ENCODE peak calls at places on chromosomes 12 and 14, in eight cellular contexts. G is endothelial cell of umbilical vein, J is vagina, L is suprapubic skin, C is HCT116, H is breast epithelium, Q is prostate gland, U is stomach. I is an unnamed sample. For H3K4me1, the result is how much of the 10 kb centered on the place peaks cover.

GRCh38 chr14:32022938-32023466 is 54.1 kb upstream of the ARHGAP5 start:
- DNase-seq in U (no peak), J (no peak), L (no peak), H (no peak), G (no peak), C (no peak), Q (peak), I (no peak)

GRCh38 chr12:70849265-70849960 is 71.1 kb downstream of the PTPRR start:
- DNase-seq in U (no peak), H (no peak), C (peak), J (no peak), G (peak), Q (no peak), L (no peak), I (no peak)

GRCh38 chr14:69323266-69323966 is 63.5 kb downstream of the GALNT16 start:
- DNase-seq in C (no peak), U (no peak), J (no peak), L (peak), G (no peak), Q (no peak), H (no peak), I (peak)

GRCh38 chr12:12508612-12509011 is 54.1 kb downstream of the DUSP16 start:
- DNase-seq in H (no peak), J (no peak), U (no peak), G (no peak), C (no peak), L (no peak), Q (no peak), I (no peak)

GRCh38 chr12:21774358-21775129 is at the start of gene KCNJ8:
- DNase-seq in H (no peak), Q (peak), J (no peak), U (peak), L (no peak), G (no peak), C (no peak), I (peak)

GRCh38 chr14:39043352-39043943 is 59.6 kb downstream of the SEC23A start:
- DNase-seq in H (no peak), U (no peak), C (no peak), J (no peak), L (no peak), G (no peak), Q (no peak), I (no peak)

GRCh38 chr14:59028476-59029202 is 159.8 kb upstream of the DAAM1 start:
- DNase-seq in U (peak), H (no peak), Q (peak), J (no peak), G (peak), C (peak), L (no peak), I (peak)

GRCh38 chr14:82412545-82412944 is 878.9 kb upstream of the SEL1L start:
- DNase-seq in Q (no peak), G (no peak), U (no peak), J (no peak), H (no peak), L (no peak), C (no peak), I (no peak)

GRCh38 chr12:91877022-91877421 is 268.6 kb downstream of the BTG1 start:
- DNase-seq in L (no peak), C (no peak), H (peak), Q (peak), J (no peak), G (peak), U (peak), I (peak)

GRCh38 chr14:97713023-97713422 is 915.8 kb downstream of the VRK1 start:
- DNase-seq in C (peak), J (peak), U (no peak), H (no peak), L (no peak), G (no peak), Q (no peak), I (no peak)

GRCh38 chr12:111406474-111407370 is 999 bp downstream of the SH2B3 start:
- DNase-seq in U (no peak), Q (no peak), G (no peak), C (no peak), L (no peak), J (no peak), H (no peak), I (peak)

GRCh38 chr14:65423986-65424385 is 11.5 kb downstream of the FUT8 start:
- DNase-seq in C (no peak), G (no peak), H (no peak), J (no peak), L (no peak), U (no peak), Q (no peak), I (no peak)

GRCh38 chr12:96194572-96194889 is 356 bp downstream of the ELK3 start:
- DNase-seq in C (no peak), G (no peak), Q (no peak), J (no peak), L (no peak), H (no peak), U (no peak), I (no peak)
- H3K4me1 ChIP-seq in C (under half), G (under half), Q (under half), J (under half), L (under half), H (under half), U (under half), I (half or more)

GRCh38 chr14:105006831-105007592 is 13.9 kb downstream of the CDCA4 start:
- DNase-seq in U (no peak), Q (no peak), C (no peak), J (no peak), L (no peak), G (no peak), H (no peak), I (no peak)

GRCh38 chr14:105010106-105010505 is 10.8 kb downstream of the CDCA4 start:
- DNase-seq in H (no peak), U (no peak), L (no peak), C (no peak), Q (no peak), J (no peak), G (no peak), I (peak)

GRCh38 chr14:105005329-105005928 is 15.5 kb downstream of the CDCA4 start:
- DNase-seq in L (no peak), U (no peak), Q (no peak), G (no peak), J (no peak), C (no peak), H (no peak), I (peak)

GRCh38 chr14:105005929-105006830 is 14.7 kb downstream of the CDCA4 start:
- DNase-seq in U (no peak), H (no peak), G (no peak), Q (no peak), L (no peak), J (no peak), C (no peak), I (no peak)

GRCh38 chr14:105007593-105008264 is 13.2 kb downstream of the CDCA4 start:
- DNase-seq in Q (no peak), L (no peak), C (no peak), J (no peak), G (no peak), U (no peak), H (no peak), I (peak)
- TF ChIP-seq POLR2AphosphoS5 in Q (no peak), L (no peak), C (no peak), J (no peak), G (no peak), U (no peak), H (no peak), I (no peak)

GRCh38 chr12:10395390-10395998 is 5.7 kb upstream of the KLRK1 start:
- DNase-seq in H (peak), U (peak), L (no peak), J (no peak), C (no peak), G (no peak), Q (peak), I (no peak)
- TF ChIP-seq POLR2A in H (no peak), U (no peak), L (no peak), J (no peak), C (no peak), G (no peak), Q (no peak), I (no peak)

DNA sequence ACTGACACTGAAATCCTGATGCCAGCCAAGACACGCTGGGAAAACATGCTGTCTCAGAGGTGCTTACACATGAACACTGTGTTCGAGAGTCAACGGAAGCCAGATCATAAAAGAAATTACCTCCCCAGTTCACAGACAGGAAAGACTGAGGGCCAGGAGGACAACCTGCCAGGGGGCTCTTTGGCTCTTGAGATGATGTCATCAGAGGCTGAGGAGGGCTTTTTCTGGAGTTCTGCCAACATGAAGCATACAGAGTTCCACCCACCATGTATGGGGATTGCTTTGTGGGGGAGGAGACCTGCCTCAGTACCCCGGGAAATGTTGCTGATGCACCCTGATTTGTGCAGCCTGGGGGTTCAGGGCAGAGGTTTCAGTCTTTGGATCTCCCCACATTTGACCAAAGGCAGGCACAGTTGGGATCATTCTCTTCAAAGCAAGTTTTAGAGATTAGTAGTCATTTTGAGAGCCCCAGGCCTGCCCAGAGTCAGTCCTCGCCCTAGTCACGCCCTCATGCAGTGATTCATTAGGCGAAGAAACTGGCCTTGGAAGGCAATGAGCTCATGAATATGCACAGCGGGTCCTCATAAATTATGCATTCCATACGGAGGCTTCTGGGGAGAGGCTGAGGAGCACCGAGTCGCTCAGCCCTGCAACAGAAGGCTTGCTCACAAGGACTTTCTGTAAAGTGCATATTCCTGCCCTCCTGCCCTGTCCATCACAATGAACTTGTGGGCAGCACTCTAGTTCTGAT is 34.9 kb upstream of the EML1 start:
- DNase-seq in H (no peak), G (peak), C (no peak), U (no peak), L (no peak), J (no peak), Q (no peak), I (no peak)
- H3K4me1 ChIP-seq in H (under half), G (half or more), C (under half), U (under half), L (half or more), J (half or more), Q (under half), I (under half)

GRCh38 chr14:24219080-24219479 is 3.2 kb upstream of the MDP1 start:
- DNase-seq in H (no peak), J (no peak), U (no peak), Q (no peak), G (no peak), L (peak), C (no peak), I (no peak)

GRCh38 chr14:24216345-24216699 is 456 bp upstream of the MDP1 start:
- DNase-seq in G (no peak), L (no peak), Q (no peak), H (no peak), J (no peak), C (no peak), U (no peak), I (no peak)

GRCh38 chr14:24213866-24214652 is 771 bp upstream of the CHMP4A start:
- DNase-seq in G (no peak), J (no peak), H (no peak), Q (no peak), U (no peak), L (no peak), C (no peak), I (no peak)

GRCh38 chr14:24212924-24213865 is at the start of gene CHMP4A:
- DNase-seq in U (peak), L (peak), C (peak), G (peak), J (no peak), Q (peak), H (peak), I (peak)

DNA sequence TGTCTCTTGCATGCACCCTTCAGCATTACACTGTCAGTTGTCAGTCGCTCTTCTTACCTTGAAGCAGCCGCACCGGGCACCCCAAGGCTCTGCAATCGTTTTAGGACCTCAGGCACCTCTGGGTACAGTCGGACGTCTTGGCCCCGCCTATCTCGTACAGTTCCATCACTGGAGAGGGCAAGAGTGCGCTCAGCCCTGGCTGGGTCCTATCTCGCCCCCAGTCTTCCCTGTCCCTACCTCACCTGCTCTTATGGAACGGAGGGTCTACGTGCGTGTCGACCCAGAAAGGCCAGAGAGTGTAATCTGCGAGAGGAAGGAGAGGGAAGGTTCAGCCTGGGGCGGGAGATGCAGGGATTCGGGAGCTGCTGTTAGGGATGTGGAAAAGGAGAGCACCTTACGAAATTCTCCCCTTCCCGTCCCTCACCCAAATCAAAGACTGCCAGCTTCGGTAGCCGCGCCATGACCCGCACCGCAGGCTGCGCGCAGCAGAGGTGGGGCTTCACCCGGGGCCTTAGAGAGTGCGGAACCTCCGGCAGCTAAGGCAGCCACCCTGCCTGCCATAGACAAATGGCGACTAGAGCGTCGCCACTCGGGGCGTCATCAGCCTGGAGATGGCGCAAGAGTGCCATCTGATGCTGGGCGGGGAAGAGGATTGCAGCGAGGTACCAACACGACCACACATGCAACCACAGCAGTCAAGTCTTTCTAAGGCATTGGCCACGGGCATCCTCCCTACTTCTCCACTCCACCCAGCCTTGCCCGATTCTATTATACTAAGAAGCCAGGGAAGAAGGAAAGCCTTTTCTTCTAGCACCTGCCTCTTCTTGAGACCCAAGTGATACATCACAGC is at the start of gene MDP1:
- DNase-seq in C (peak), L (peak), J (no peak), U (peak), G (peak), H (peak), Q (peak), I (peak)
- TF ChIP-seq POLR2AphosphoS5 in C (peak), L (peak), J (peak), U (peak), G (peak), H (peak), Q (peak), I (peak)

GRCh38 chr12:113965951-113966797 is at the start of gene RBM19:
- DNase-seq in H (peak), G (peak), L (peak), C (peak), Q (peak), U (peak), J (peak), I (peak)
- TF ChIP-seq POLR2A in H (peak), G (peak), L (peak), C (peak), Q (peak), U (no peak), J (no peak), I (no peak)

GRCh38 chr12:25982416-25982815 is 23.9 kb downstream of the RASSF8 start:
- DNase-seq in H (no peak), J (no peak), U (no peak), G (no peak), L (no peak), Q (no peak), C (no peak), I (no peak)

GRCh38 chr12:25985296-25985992 is 27.0 kb downstream of the RASSF8 start:
- DNase-seq in H (no peak), J (no peak), C (no peak), U (no peak), G (no peak), L (no peak), Q (no peak), I (no peak)

GRCh38 chr12:25986169-25986568 is 27.7 kb downstream of the RASSF8 start:
- DNase-seq in G (no peak), J (no peak), Q (no peak), U (no peak), C (no peak), L (no peak), H (no peak), I (no peak)

GRCh38 chr12:25983625-25984024 is 25.1 kb downstream of the RASSF8 start:
- DNase-seq in U (no peak), C (no peak), Q (no peak), G (no peak), H (no peak), J (no peak), L (no peak), I (no peak)

GRCh38 chr12:25984759-25985158 is 26.3 kb downstream of the RASSF8 start:
- DNase-seq in U (no peak), G (no peak), L (no peak), C (no peak), Q (no peak), H (no peak), J (no peak), I (no peak)
- H3K4me1 ChIP-seq in U (under half), G (under half), L (under half), C (under half), Q (under half), H (under half), J (under half), I (under half)

GRCh38 chr14:50230601-50231474 is 540 bp downstream of the SOS2 start:
- DNase-seq in U (peak), L (peak), Q (peak), H (peak), G (peak), C (peak), J (no peak), I (peak)
- TF ChIP-seq POLR2AphosphoS5 in U (no peak), L (no peak), Q (peak), H (no peak), G (no peak), C (no peak), J (peak), I (no peak)

GRCh38 chr14:75002392-75003249 is at the start of gene EIF2B2:
- DNase-seq in U (peak), C (peak), H (peak), L (peak), Q (peak), G (peak), J (peak), I (peak)
- TF ChIP-seq POLR2A in U (no peak), C (peak), H (no peak), L (peak), Q (peak), G (peak), J (peak), I (no peak)

I was measured in spleen.